ENCODE peak calls at places on chromosomes 3 and 15, in eight cellular contexts. C is ACHN, T is NCI-H1105, P is globus pallidus, Z is dermis microvascular lymphatic vessel endothelial cell, K is fibroblast of villous mesenchyme, Q is cardiac fibroblast, G is NCI-H510A treated with DMSO at 0.1 percent for 48 hours. L is an unnamed sample.

GRCh38 chr3:55191911-55192787 is 264.3 kb upstream of the LRTM1 start:
- DNase-seq in C (peak; percentile 48), T (no peak), P (no peak), Z (no peak), K (peak; percentile 91), Q (peak; percentile 73), G (no peak), L (no peak)

GRCh38 chr15:90141646-90142045 is 39.4 kb upstream of the IDH2 start:
- DNase-seq in C (no peak), T (no peak), P (no peak), Z (peak; percentile 60), K (peak; percentile 21), Q (peak; percentile 59), G (no peak), L (no peak)

GRCh38 chr3:122255757-122256439 is 69.2 kb upstream of the CSTA start:
- DNase-seq in C (no peak), T (no peak), P (peak; percentile 31), Z (no peak), K (peak; percentile 34), Q (no peak), G (no peak), L (no peak)

GRCh38 chr3:74847093-74847492 is 232.6 kb upstream of the CNTN3 start:
- DNase-seq in C (no peak), T (no peak), P (no peak), Z (no peak), K (no peak), Q (no peak), G (no peak), L (no peak)

GRCh38 chr3:25033407-25034029 is 394.5 kb upstream of the RARB start:
- DNase-seq in C (peak; percentile 51), T (peak; percentile 14), P (peak; percentile 64), Z (peak; percentile 1), K (no peak), Q (peak; percentile 7), G (no peak), L (peak; percentile 52)

GRCh38 chr3:124878561-124879394 is 8.4 kb downstream of the ITGB5 start:
- DNase-seq in C (peak; percentile 92), T (no peak), P (no peak), Z (peak; percentile 95), K (peak; percentile 98), Q (peak; percentile 92), G (no peak), L (no peak)

GRCh38 chr3:195897853-195898415 is 10.4 kb downstream of the TNK2 start:
- DNase-seq in C (peak; percentile 19), T (no peak), P (no peak), Z (no peak), K (no peak), Q (no peak), G (peak; percentile 65), L (no peak)

GRCh38 chr15:57481038-57481705 is 104.9 kb downstream of the CGNL1 start:
- DNase-seq in C (no peak), T (no peak), P (no peak), Z (no peak), K (no peak), Q (no peak), G (no peak), L (no peak)

GRCh38 chr3:102238362-102238761 is 196.5 kb upstream of the ZPLD1 start:
- DNase-seq in C (no peak), T (no peak), P (no peak), Z (no peak), K (no peak), Q (no peak), G (peak; percentile 24), L (no peak)

GRCh38 chr3:107737909-107738308 is 215.1 kb downstream of the BBX start:
- DNase-seq in C (no peak), T (no peak), P (no peak), Z (no peak), K (no peak), Q (no peak), G (no peak), L (no peak)

GRCh38 chr15:27328616-27329015 is 357.6 kb downstream of the GABRG3 start:
- DNase-seq in C (no peak), T (no peak), P (peak; percentile 71), Z (no peak), K (no peak), Q (no peak), G (no peak), L (peak; percentile 33)

GRCh38 chr3:129441215-129441614 is 1.2 kb downstream of the IFT122 start:
- DNase-seq in C (peak; percentile 7), T (no peak), P (no peak), Z (no peak), K (no peak), Q (no peak), G (no peak), L (peak; percentile 38)

GRCh38 chr3:100518983-100519382 is 26.6 kb downstream of the TMEM45A start:
- DNase-seq in C (no peak), T (no peak), P (no peak), Z (no peak), K (peak; percentile 51), Q (peak; percentile 48), G (no peak), L (peak; percentile 15)

GRCh38 chr3:170137971-170138370 is 43.6 kb downstream of the PHC3 start:
- DNase-seq in C (no peak), T (no peak), P (no peak), Z (no peak), K (peak; percentile 21), Q (peak; percentile 27), G (no peak), L (no peak)

GRCh38 chr3:64760258-64760657 is 72.5 kb upstream of the ADAMTS9 start:
- DNase-seq in C (no peak), T (no peak), P (no peak), Z (no peak), K (no peak), Q (no peak), G (no peak), L (no peak)

GRCh38 chr3:139934557-139935070 is 371 bp upstream of the CLSTN2 start:
- DNase-seq in C (peak; percentile 53), T (peak; percentile 91), P (peak; percentile 82), Z (no peak), K (peak; percentile 13), Q (peak; percentile 4), G (peak; percentile 30), L (peak; percentile 61)

GRCh38 chr15:55060831-55061230 is 135.9 kb downstream of the RSL24D1 start:
- DNase-seq in C (no peak), T (no peak), P (no peak), Z (no peak), K (no peak), Q (no peak), G (no peak), L (no peak)

GRCh38 chr3:182527745-182528144 is 265.6 kb upstream of the ATP11B start:
- DNase-seq in C (peak; percentile 84), T (no peak), P (no peak), Z (no peak), K (no peak), Q (no peak), G (no peak), L (no peak)

GRCh38 chr3:95615592-95616310 is 1198.6 kb upstream of the EPHA6 start:
- DNase-seq in C (peak; percentile 46), T (no peak), P (no peak), Z (no peak), K (no peak), Q (no peak), G (no peak), L (no peak)

GRCh38 chr3:10248984-10249748 is 907 bp downstream of the TATDN2 start:
- DNase-seq in C (peak; percentile 18), T (no peak), P (peak; percentile 13), Z (peak; percentile 17), K (peak; percentile 12), Q (no peak), G (no peak), L (peak; percentile 50)

GRCh38 chr3:128145279-128145678 is 8.0 kb upstream of the EEFSEC start:
- DNase-seq in C (no peak), T (no peak), P (peak; percentile 56), Z (no peak), K (no peak), Q (no peak), G (no peak), L (peak; percentile 24)

GRCh38 chr3:28916713-28917499 is 364.0 kb upstream of the RBMS3 start:
- DNase-seq in C (peak; percentile 81), T (no peak), P (peak; percentile 79), Z (peak; percentile 94), K (peak; percentile 77), Q (peak; percentile 90), G (no peak), L (peak; percentile 83)

GRCh38 chr3:160486459-160486869 is 36.9 kb upstream of the TRIM59 start:
- DNase-seq in C (peak; percentile 59), T (peak; percentile 19), P (peak; percentile 68), Z (peak; percentile 47), K (peak; percentile 74), Q (peak; percentile 76), G (peak; percentile 80), L (no peak)

GRCh38 chr3:168058482-168058881 is 37.2 kb downstream of the GOLIM4 start:
- DNase-seq in C (no peak), T (no peak), P (no peak), Z (no peak), K (no peak), Q (no peak), G (no peak), L (no peak)

GRCh38 chr15:100779331-100780207 is 100.1 kb upstream of the ALDH1A3 start:
- DNase-seq in C (no peak), T (no peak), P (no peak), Z (no peak), K (no peak), Q (no peak), G (no peak), L (no peak)

GRCh38 chr3:27630892-27631291 is 91.2 kb downstream of the EOMES start:
- DNase-seq in C (no peak), T (no peak), P (no peak), Z (peak; percentile 8), K (peak; percentile 30), Q (no peak), G (no peak), L (no peak)

GRCh38 chr3:169133178-169134161 is 530.0 kb downstream of the MECOM start:
- DNase-seq in C (no peak), T (peak; percentile 10), P (no peak), Z (peak; percentile 90), K (peak; percentile 37), Q (peak; percentile 63), G (peak; percentile 28), L (no peak)

GRCh38 chr15:80210612-80211554 is 41.1 kb downstream of the CTXND1 start:
- DNase-seq in C (no peak), T (no peak), P (no peak), Z (no peak), K (no peak), Q (no peak), G (no peak), L (no peak)

GRCh38 chr15:75811616-75812015 is 31.6 kb upstream of the UBE2Q2 start:
- DNase-seq in C (no peak), T (no peak), P (no peak), Z (no peak), K (no peak), Q (no peak), G (no peak), L (no peak)

GRCh38 chr3:10815487-10815886 is 541 bp upstream of the SLC6A11 start:
- DNase-seq in C (no peak), T (no peak), P (no peak), Z (no peak), K (no peak), Q (no peak), G (no peak), L (no peak)

GRCh38 chr3:182925330-182925943 is 54.9 kb downstream of the DCUN1D1 start:
- DNase-seq in C (no peak), T (no peak), P (no peak), Z (no peak), K (peak; percentile 53), Q (peak; percentile 58), G (no peak), L (no peak)

L was measured in putamen.